ENCODE peak calls at places on chromosomes 7 and 10, in nine cellular contexts. B, L, X, G, K, T, F, N and P are unnamed samples.

GRCh38 chr10:49594594-49594993 is 15.5 kb upstream of the SLC18A3 start:
- DNase-seq in B (peak; percentile 62), L (no peak), X (no peak), G (no peak), K (no peak), T (no peak), F (peak; percentile 68), N (no peak), P (peak; percentile 2)

GRCh38 chr7:85018498-85018897 is 168.4 kb downstream of the SEMA3D start:
- DNase-seq in B (no peak), L (no peak), X (no peak), G (no peak), K (no peak), T (no peak), F (no peak), N (no peak), P (no peak)

GRCh38 chr7:100369105-100369504 is 4.2 kb upstream of the PILRA start:
- DNase-seq in B (no peak), L (peak; percentile 76), X (no peak), G (no peak), K (peak; percentile 88), T (peak; percentile 28), F (no peak), N (peak; percentile 84), P (peak; percentile 38)

GRCh38 chr10:133465950-133466474 is 12.3 kb downstream of the SCART1 start:
- DNase-seq in B (no peak), L (no peak), X (no peak), G (no peak), K (no peak), T (no peak), F (no peak), N (no peak), P (no peak)

GRCh38 chr7:156963472-156963871 is 14.0 kb downstream of the NOM1 start:
- DNase-seq in B (no peak), L (no peak), X (no peak), G (no peak), K (no peak), T (no peak), F (no peak), N (no peak), P (no peak)

GRCh38 chr10:7787150-7787856 is 490 bp downstream of the KIN start:
- DNase-seq in B (no peak), L (no peak), X (no peak), G (no peak), K (peak; percentile 61), T (no peak), F (peak; percentile 4), N (no peak), P (no peak)

GRCh38 chr10:28719789-28720436 is 42.6 kb downstream of the BAMBI start:
- DNase-seq in B (peak; percentile 73), L (no peak), X (no peak), G (no peak), K (no peak), T (no peak), F (peak; percentile 46), N (no peak), P (no peak)

GRCh38 chr7:124764847-124765400 is 668 bp downstream of the GPR37 start:
- DNase-seq in B (peak; percentile 6), L (peak; percentile 74), X (peak; percentile 9), G (no peak), K (no peak), T (no peak), F (no peak), N (peak; percentile 41), P (peak; percentile 44)

GRCh38 chr7:125256446-125256845 is 326.8 kb upstream of the POT1 start:
- DNase-seq in B (no peak), L (no peak), X (no peak), G (no peak), K (no peak), T (no peak), F (peak; percentile 37), N (no peak), P (no peak)

GRCh38 chr7:105943486-105943885 is 19.6 kb upstream of the CDHR3 start:
- DNase-seq in B (no peak), L (no peak), X (no peak), G (no peak), K (no peak), T (no peak), F (no peak), N (no peak), P (no peak)

GRCh38 chr10:109934958-109935793 is 11.9 kb upstream of the XPNPEP1 start:
- DNase-seq in B (peak; percentile 46), L (no peak), X (peak; percentile 52), G (no peak), K (no peak), T (no peak), F (no peak), N (no peak), P (no peak)

GRCh38 chr7:133582766-133583523 is 330.1 kb downstream of the EXOC4 start:
- DNase-seq in B (no peak), L (no peak), X (no peak), G (no peak), K (no peak), T (no peak), F (no peak), N (no peak), P (no peak)

GRCh38 chr7:4406288-4407058 is 275.6 kb upstream of the FOXK1 start:
- DNase-seq in B (peak; percentile 10), L (no peak), X (no peak), G (no peak), K (no peak), T (no peak), F (no peak), N (no peak), P (no peak)